ENCODE peak calls at places on chromosomes 16 and 17, in five cellular contexts. U is progenitor cell of endocrine pancreas; O is HAP-1; B is activated CD4-positive, alpha-beta T cell treated with anti-CD3 and anti-CD28 coated beads, Interleukin-2, amount 10 ng/mL, durations not matched to agents 7 days and 5 days; I is DMS153. X is an unnamed sample.

GRCh38 chr17:36697907-36698526 is 96.6 kb downstream of the MRM1 start:
- DNase-seq in I (no peak), U (peak), B (no peak), O (peak), X (no peak)

GRCh38 chr16:2955779-2956565 is 8.1 kb upstream of the KREMEN2 start:
- DNase-seq in O (no peak), B (no peak), U (no peak), I (no peak), X (peak)

GRCh38 chr16:64051826-64052225 is 1070.0 kb downstream of the CDH11 start:
- DNase-seq in U (no peak), B (no peak), I (peak), O (no peak), X (peak)

GRCh38 chr17:4808378-4808767 is 1.4 kb downstream of the PLD2 start:
- DNase-seq in O (no peak), B (no peak), U (no peak), I (no peak), X (no peak)

GRCh38 chr17:44971776-44972483 is 3.8 kb upstream of the C1QL1 start:
- DNase-seq in B (no peak), U (no peak), O (no peak), I (no peak), X (no peak)

GRCh38 chr17:79214940-79215604 is 140.4 kb downstream of the ENGASE start:
- DNase-seq in I (no peak), O (no peak), U (no peak), B (no peak), X (no peak)

GRCh38 chr16:22635345-22635744 is 124.7 kb downstream of the NPIPB5 start:
- DNase-seq in I (no peak), O (peak), B (no peak), U (no peak), X (no peak)

GRCh38 chr16:67183-67791 is 5.1 kb downstream of the RHBDF1 start:
- DNase-seq in O (no peak), U (no peak), B (no peak), I (no peak), X (no peak)

GRCh38 chr16:46918905-46919792 is 35.0 kb downstream of the GPT2 start:
- DNase-seq in U (no peak), B (no peak), O (no peak), I (no peak), X (no peak)

GRCh38 chr16:57842606-57843005 is 40.3 kb upstream of the KIFC3 start:
- DNase-seq in B (no peak), U (no peak), I (no peak), O (no peak), X (no peak)

GRCh38 chr17:61878984-61879612 is 15.8 kb upstream of the BRIP1 start:
- DNase-seq in I (no peak), U (no peak), B (no peak), O (no peak), X (no peak)

GRCh38 chr17:50602514-50603235 is 32.0 kb upstream of the ABCC3 start:
- DNase-seq in U (no peak), O (no peak), B (no peak), I (no peak), X (no peak)

GRCh38 chr17:17549732-17550366 is 41.7 kb downstream of the PEMT start:
- DNase-seq in O (no peak), B (no peak), I (no peak), U (no peak), X (no peak)

GRCh38 chr17:63714550-63715277 is 14.8 kb upstream of the LIMD2 start:
- DNase-seq in B (no peak), U (no peak), I (no peak), O (no peak), X (no peak)

GRCh38 chr17:36124879-36125824 is 21.5 kb downstream of the CCL4 start:
- DNase-seq in O (no peak), U (no peak), B (no peak), I (no peak), X (no peak)

GRCh38 chr17:66406701-66407644 is 104.6 kb downstream of the PRKCA start:
- DNase-seq in O (no peak), I (no peak), U (no peak), B (peak), X (no peak)

GRCh38 chr16:23597003-23597756 is 1.1 kb upstream of the NDUFAB1 start:
- DNase-seq in I (peak), O (peak), B (peak), U (no peak), X (peak)